ENCODE peak calls at places on chromosome 1, in six cellular contexts. P is A172, G is HS-5, I is ecto neural progenitor cell, W is AG09309, V is neuronal stem cell. E is an unnamed sample.
A peak's percentile ranks its signal among the peaks of the same experiment; 100 is the strongest.

GRCh38 chr1:69671363-69672010 is 103.8 kb downstream of the LRRC7 start:
- DNase-seq in P (peak; percentile 58), G (no peak), I (no peak), W (no peak), V (no peak), E (no peak)

GRCh38 chr1:21124846-21125245 is 51.9 kb downstream of the EIF4G3 start:
- DNase-seq in P (no peak), G (peak; percentile 37), I (no peak), W (no peak), V (no peak), E (no peak)

GRCh38 chr1:210657806-210658205 is 329.1 kb downstream of the HHAT start:
- DNase-seq in P (no peak), G (no peak), I (no peak), W (no peak), V (no peak), E (no peak)

GRCh38 chr1:107842241-107842640 is 122.7 kb downstream of the VAV3 start:
- DNase-seq in P (no peak), G (no peak), I (no peak), W (no peak), V (no peak), E (no peak)

GRCh38 chr1:215181518-215181917 is 99.0 kb downstream of the KCNK2 start:
- DNase-seq in P (no peak), G (no peak), I (no peak), W (no peak), V (no peak), E (no peak)

GRCh38 chr1:98113811-98114210 is 193.0 kb upstream of the DPYD start:
- DNase-seq in P (no peak), G (no peak), I (no peak), W (no peak), V (no peak), E (no peak)

GRCh38 chr1:240122639-240123604 is 31.2 kb downstream of the FMN2 start:
- DNase-seq in P (no peak), G (no peak), I (peak; percentile 47), W (no peak), V (no peak), E (no peak)

GRCh38 chr1:240258910-240259309 is 167.2 kb downstream of the FMN2 start:
- DNase-seq in P (peak; percentile 45), G (peak; percentile 93), I (no peak), W (peak; percentile 98), V (no peak), E (peak; percentile 44)

GRCh38 chr1:23198373-23198772 is 18.9 kb downstream of the HTR1D start:
- DNase-seq in P (peak; percentile 79), G (peak; percentile 94), I (no peak), W (peak; percentile 84), V (no peak), E (peak; percentile 77)

GRCh38 chr1:28921286-28921869 is 7.0 kb downstream of the EPB41 start:
- DNase-seq in P (no peak), G (no peak), I (no peak), W (no peak), V (no peak), E (no peak)

GRCh38 chr1:245322673-245323072 is 167.9 kb downstream of the KIF26B start:
- DNase-seq in P (peak; percentile 64), G (peak; percentile 13), I (no peak), W (no peak), V (no peak), E (no peak)

GRCh38 chr1:64173300-64173940 is 30.0 kb upstream of the UBE2U start:
- DNase-seq in P (no peak), G (no peak), I (no peak), W (no peak), V (no peak), E (no peak)

GRCh38 chr1:17596186-17596585 is 56.7 kb downstream of the ARHGEF10L start:
- DNase-seq in P (no peak), G (no peak), I (no peak), W (no peak), V (no peak), E (no peak)

GRCh38 chr1:164673584-164674214 is 114.7 kb downstream of the PBX1 start:
- DNase-seq in P (peak; percentile 32), G (no peak), I (no peak), W (no peak), V (no peak), E (peak; percentile 15)

GRCh38 chr1:113133038-113133437 is 60.0 kb downstream of the LRIG2 start:
- DNase-seq in P (no peak), G (no peak), I (no peak), W (no peak), V (no peak), E (no peak)

GRCh38 chr1:238681021-238681420 is 705.3 kb upstream of the CHRM3 start:
- DNase-seq in P (peak; percentile 44), G (peak; percentile 91), I (no peak), W (no peak), V (no peak), E (peak; percentile 9)

GRCh38 chr1:199931666-199932377 is 95.7 kb upstream of the NR5A2 start:
- DNase-seq in P (peak; percentile 35), G (no peak), I (no peak), W (no peak), V (no peak), E (no peak)

GRCh38 chr1:22509815-22510214 is 53.5 kb upstream of the EPHA8 start:
- DNase-seq in P (no peak), G (no peak), I (no peak), W (no peak), V (no peak), E (no peak)

GRCh38 chr1:37808369-37809319 is 636 bp upstream of the YRDC start:
- DNase-seq in P (peak; percentile 42), G (no peak), I (peak; percentile 71), W (no peak), V (peak; percentile 37), E (peak; percentile 94)

GRCh38 chr1:9078035-9078948 is 8.9 kb upstream of the SLC2A5 start:
- DNase-seq in P (peak; percentile 76), G (peak; percentile 36), I (no peak), W (no peak), V (no peak), E (no peak)

GRCh38 chr1:160664573-160665051 is 17.8 kb upstream of the SLAMF1 start:
- DNase-seq in P (no peak), G (no peak), I (no peak), W (no peak), V (no peak), E (no peak)

GRCh38 chr1:233679030-233679429 is 65.1 kb downstream of the KCNK1 start:
- DNase-seq in P (no peak), G (no peak), I (no peak), W (no peak), V (no peak), E (no peak)

GRCh38 chr1:199859525-199859924 is 168.0 kb upstream of the NR5A2 start:
- DNase-seq in P (peak; percentile 81), G (peak; percentile 85), I (no peak), W (peak; percentile 23), V (no peak), E (no peak)

GRCh38 chr1:34758751-34759150 is 789 bp upstream of the GJB4 start:
- DNase-seq in P (no peak), G (no peak), I (no peak), W (no peak), V (no peak), E (no peak)

GRCh38 chr1:190444464-190444863 is 33.2 kb downstream of the BRINP3 start:
- DNase-seq in P (no peak), G (no peak), I (no peak), W (no peak), V (no peak), E (no peak)

GRCh38 chr1:243763806-243764205 is 86.2 kb downstream of the AKT3 start:
- DNase-seq in P (no peak), G (no peak), I (no peak), W (no peak), V (no peak), E (no peak)

GRCh38 chr1:84698151-84698651 is 7.9 kb upstream of the SSX2IP start:
- DNase-seq in P (peak; percentile 39), G (peak; percentile 68), I (no peak), W (peak; percentile 83), V (no peak), E (peak; percentile 43)

GRCh38 chr1:224733021-224733911 is 117.1 kb downstream of the CNIH3 start:
- DNase-seq in P (peak; percentile 71), G (no peak), I (no peak), W (no peak), V (no peak), E (peak; percentile 64)

GRCh38 chr1:6134206-6134605 is 45.9 kb downstream of the CHD5 start:
- DNase-seq in P (no peak), G (no peak), I (no peak), W (no peak), V (no peak), E (no peak)

GRCh38 chr1:246297314-246298273 is 209.5 kb downstream of the SMYD3 start:
- DNase-seq in P (no peak), G (no peak), I (no peak), W (no peak), V (no peak), E (no peak)

GRCh38 chr1:58823481-58824010 is 39.7 kb upstream of the JUN start:
- DNase-seq in P (peak; percentile 82), G (peak; percentile 90), I (no peak), W (peak; percentile 39), V (no peak), E (peak; percentile 68)

GRCh38 chr1:41902125-41902524 is 16.6 kb downstream of the HIVEP3 start:
- DNase-seq in P (peak; percentile 94), G (peak; percentile 80), I (peak; percentile 47), W (no peak), V (no peak), E (peak; percentile 80)

GRCh38 chr1:9825101-9826074 is 1.6 kb upstream of the CLSTN1 start:
- DNase-seq in P (peak; percentile 89), G (peak; percentile 56), I (peak; percentile 57), W (no peak), V (no peak), E (peak; percentile 78)